ENCODE peak calls at places on chromosome 14, in five cellular contexts. C is HepG2, S is K562, M is GM12878, D is H1. J is an unnamed sample.

GRCh38 chr14:55126089-55126488 is 3.0 kb upstream of the LGALS3 start:
- DNase-seq in C (no peak), S (no peak), M (no peak), D (no peak), J (no peak)

GRCh38 chr14:75442642-75443041 is 14.8 kb downstream of the JDP2 start:
- DNase-seq in C (no peak), S (peak; percentile 80), M (no peak), D (no peak), J (no peak)

GRCh38 chr14:105050551-105050897 is 14.7 kb downstream of the GPR132 start:
- DNase-seq in C (peak; percentile 30), S (peak; percentile 43), M (no peak), D (no peak), J (peak; percentile 67)

GRCh38 chr14:66216763-66217162 is 269.4 kb upstream of the CCDC196 start:
- DNase-seq in C (no peak), S (no peak), M (no peak), D (no peak), J (no peak)

GRCh38 chr14:26525057-26525456 is 72.8 kb downstream of the NOVA1 start:
- DNase-seq in C (no peak), S (no peak), M (no peak), D (no peak), J (peak; percentile 9)

GRCh38 chr14:50943943-50944646 is at the start of gene PYGL:
- DNase-seq in C (peak; percentile 55), S (peak; percentile 71), M (no peak), D (no peak), J (peak; percentile 84)

GRCh38 chr14:105894978-105895881 is 368.8 kb downstream of the TMEM121 start:
- DNase-seq in C (no peak), S (no peak), M (no peak), D (no peak), J (peak; percentile 25)

GRCh38 chr14:75831971-75832370 is 149.8 kb downstream of the TGFB3 start:
- DNase-seq in C (no peak), S (peak; percentile 44), M (no peak), D (no peak), J (no peak)

GRCh38 chr14:85536835-85537195 is 6.9 kb downstream of the FLRT2 start:
- DNase-seq in C (no peak), S (no peak), M (no peak), D (no peak), J (no peak)

GRCh38 chr14:101857226-101857625 is 95.7 kb downstream of the PPP2R5C start:
- DNase-seq in C (no peak), S (peak; percentile 30), M (no peak), D (no peak), J (no peak)

GRCh38 chr14:104964546-104964945 is 13.6 kb downstream of the AHNAK2 start:
- DNase-seq in C (no peak), S (no peak), M (no peak), D (no peak), J (peak; percentile 11)

GRCh38 chr14:104130974-104131651 is 7.3 kb upstream of the KIF26A start:
- DNase-seq in C (peak; percentile 23), S (no peak), M (no peak), D (no peak), J (peak; percentile 87)

GRCh38 chr14:105536691-105537579 is 10.6 kb downstream of the TMEM121 start:
- DNase-seq in C (no peak), S (no peak), M (no peak), D (no peak), J (peak; percentile 29)

GRCh38 chr14:101002738-101003137 is 99.2 kb upstream of the RTL1 start:
- DNase-seq in C (no peak), S (no peak), M (no peak), D (no peak), J (no peak)

GRCh38 chr14:104898195-104898558 is 26.5 kb upstream of the PLD4 start:
- DNase-seq in C (no peak), S (no peak), M (no peak), D (no peak), J (peak; percentile 21)

GRCh38 chr14:61147898-61148549 is 133.1 kb downstream of the TMEM30B start:
- DNase-seq in C (peak; percentile 57), S (no peak), M (no peak), D (no peak), J (no peak)

GRCh38 chr14:21498540-21499526 is 12.3 kb downstream of the METTL3 start:
- DNase-seq in C (peak; percentile 77), S (peak; percentile 58), M (no peak), D (no peak), J (peak; percentile 51)

GRCh38 chr14:82159624-82160023 is 626.0 kb upstream of the SEL1L start:
- DNase-seq in C (no peak), S (no peak), M (no peak), D (no peak), J (no peak)

GRCh38 chr14:92173668-92174067 is 51.9 kb downstream of the CPSF2 start:
- DNase-seq in C (no peak), S (no peak), M (no peak), D (no peak), J (no peak)
- TF ChIP-seq SIN3A in C (no peak), S (no peak), M (no peak), D (no peak), J (no peak)

GRCh38 chr14:89400529-89400928 is 16.5 kb downstream of the FOXN3 start:
- DNase-seq in C (no peak), S (no peak), M (no peak), D (no peak), J (no peak)

GRCh38 chr14:89399594-89400068 is 17.4 kb downstream of the FOXN3 start:
- DNase-seq in C (peak; percentile 29), S (no peak), M (no peak), D (no peak), J (peak; percentile 75)

GRCh38 chr14:89402363-89402762 is 14.7 kb downstream of the FOXN3 start:
- DNase-seq in C (no peak), S (no peak), M (no peak), D (no peak), J (no peak)

GRCh38 chr14:89401241-89401640 is 15.8 kb downstream of the FOXN3 start:
- DNase-seq in C (no peak), S (no peak), M (no peak), D (no peak), J (no peak)

DNA sequence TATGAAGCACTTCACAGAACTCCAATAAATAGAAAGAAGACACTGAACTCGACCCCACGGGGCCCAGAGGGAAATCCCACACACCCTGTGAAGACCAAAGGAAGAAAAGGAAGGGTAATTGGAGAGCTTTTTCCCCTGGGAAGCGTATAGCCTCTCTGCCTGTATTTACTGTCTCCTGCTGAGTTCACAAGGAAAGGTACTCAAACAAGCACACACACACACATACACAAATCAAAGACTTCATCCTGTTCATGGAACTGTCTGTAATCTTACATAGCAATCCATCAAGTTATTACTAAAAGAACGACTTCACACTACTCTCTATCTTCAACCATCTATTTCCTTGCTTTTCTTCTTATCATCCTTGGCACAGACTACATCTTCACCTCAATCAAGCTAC is 15.2 kb downstream of the FOXN3 start:
- DNase-seq in C (no peak), S (no peak), M (no peak), D (no peak), J (no peak)
- H4K20me1 ChIP-seq in C (peaks cover 41% of the 10 kb centered on the region), S (no peaks in the 10 kb centered on the region), M (no peaks in the 10 kb centered on the region), D (peaks cover 45% of the 10 kb centered on the region), J (peaks cover 8% of the 10 kb centered on the region)

DNA sequence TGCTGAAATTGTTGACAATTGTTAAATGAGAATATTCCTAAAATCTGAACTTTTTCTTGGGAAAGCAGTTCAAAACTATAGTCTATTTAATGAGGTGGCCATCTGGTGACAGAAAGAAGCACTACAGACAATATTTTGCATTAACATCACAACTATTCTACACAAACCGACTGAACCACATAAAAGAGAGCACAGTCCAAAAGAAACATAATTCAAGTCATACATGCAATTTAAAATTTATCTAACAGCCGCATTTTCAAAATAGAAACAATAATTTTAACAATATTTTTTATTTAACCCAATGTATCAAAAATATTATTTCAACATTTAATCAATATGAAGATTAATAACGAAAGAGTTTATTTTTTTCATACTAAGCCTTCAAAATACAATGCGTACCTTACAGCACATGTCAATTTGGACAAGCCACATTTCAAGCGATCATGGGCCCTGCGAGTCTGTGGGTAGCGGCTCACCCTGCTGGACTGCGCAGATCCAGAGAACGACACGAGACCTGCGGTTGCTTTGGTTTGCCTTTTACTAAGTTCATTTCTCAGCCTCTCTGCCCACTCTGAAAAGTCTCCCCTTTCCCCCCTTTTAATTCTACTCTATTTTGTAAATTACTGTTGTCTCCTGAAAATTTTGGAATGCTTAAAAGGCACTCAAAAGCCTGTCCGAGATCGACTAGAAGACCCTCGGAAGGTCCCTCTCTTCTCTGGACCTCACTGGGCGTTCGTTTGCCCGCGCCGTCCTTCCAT is 941 bp upstream of the LRRC9 start:
- DNase-seq in C (peak; percentile 32), S (peak; percentile 9), M (no peak), D (no peak), J (peak; percentile 56)
- TF ChIP-seq TAF1 in C (no peak), S (no peak), M (no peak), D (no peak), J (no peak)

GRCh38 chr14:68794856-68795601 is 2.2 kb upstream of the ZFP36L1 start:
- DNase-seq in C (no peak), S (peak; percentile 57), M (no peak), D (no peak), J (peak; percentile 72)
- TF ChIP-seq SIN3A in C (peak; percentile 16), S (no peak), M (peak; percentile 20), D (no peak), J (no peak)

GRCh38 chr14:99268776-99269510 is 3.1 kb downstream of the BCL11B start:
- DNase-seq in C (no peak), S (no peak), M (no peak), D (no peak), J (no peak)
- H4K20me1 ChIP-seq in C (no peaks in the 10 kb centered on the region), S (peaks cover 3% of the 10 kb centered on the region), M (no peaks in the 10 kb centered on the region), D (peaks cover 2% of the 10 kb centered on the region), J (no peaks in the 10 kb centered on the region)

DNA sequence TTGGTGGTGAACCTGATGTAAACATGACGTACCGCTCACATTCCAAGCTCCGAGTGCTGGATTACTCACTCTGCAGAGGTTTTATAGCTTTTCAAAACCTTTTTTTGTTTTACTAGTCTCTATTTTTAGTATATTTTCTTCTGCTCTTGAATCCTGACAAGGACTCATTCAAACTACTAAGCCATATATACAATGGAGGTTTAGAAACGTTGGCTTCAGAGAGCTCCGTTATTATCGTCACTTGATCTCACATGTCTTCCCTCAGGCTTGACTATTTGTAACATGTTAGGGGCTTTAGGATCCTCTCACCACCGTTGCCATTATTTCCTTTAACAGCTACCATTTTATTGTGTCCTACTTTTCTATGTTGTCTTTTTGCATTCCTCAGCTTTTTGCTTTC is 1321.5 kb upstream of the FLRT2 start:
- DNase-seq in C (no peak), S (no peak), M (no peak), D (no peak), J (no peak)
- TF ChIP-seq TAF1 in C (no peak), S (no peak), M (no peak), D (no peak), J (no peak)

DNA sequence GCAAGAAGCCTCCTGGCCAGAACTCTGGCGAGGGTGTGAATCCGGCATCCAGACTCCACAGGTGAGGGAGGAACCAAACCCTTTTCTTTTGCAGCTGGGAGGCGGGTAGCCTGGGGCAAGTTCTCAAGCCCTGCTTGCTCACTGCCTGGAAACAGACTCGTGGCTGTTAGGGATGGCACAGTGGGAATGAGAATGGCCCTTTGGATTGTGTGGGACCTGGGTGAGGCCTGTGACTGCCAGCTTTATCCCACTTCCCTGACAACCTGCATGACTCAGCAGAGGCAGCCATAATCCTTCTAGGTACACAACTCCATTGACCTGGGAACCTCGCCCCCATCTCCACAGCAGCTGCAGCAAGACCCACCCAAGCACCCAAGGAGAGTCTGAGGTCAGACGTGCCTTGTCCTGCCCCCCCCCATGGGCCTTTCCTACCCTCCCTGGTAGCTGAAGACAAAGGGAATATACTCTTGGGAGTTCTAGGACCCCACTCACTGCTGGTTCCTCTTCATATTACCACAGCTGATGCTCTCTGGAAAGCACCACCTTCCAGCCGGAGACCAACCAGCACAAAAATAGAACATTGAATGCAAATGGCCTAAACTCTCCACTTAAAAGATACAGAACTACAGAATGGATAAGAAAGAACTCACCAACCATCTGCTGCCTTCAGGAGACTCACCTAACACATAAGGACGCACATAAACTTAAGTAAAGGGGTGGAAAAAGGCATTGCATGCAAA is 5.1 kb upstream of the GPR33 start:
- DNase-seq in C (no peak), S (no peak), M (no peak), D (no peak), J (no peak)
- TF ChIP-seq SIN3A in C (no peak), S (no peak), M (no peak), D (no peak), J (no peak)